ENCODE peak calls at places on chromosomes 16 and 17, in five cellular contexts. O is non-pigmented ciliary epithelial cell; V is stimulated activated CD4-positive, alpha-beta T cell treated with anti-CD3 and anti-CD28 coated beads, Interleukin-4, amount 100 ng/mL, for 24 hours; K is NCI-H1105; H is HTR-8/SVneo. I is an unnamed sample.

GRCh38 chr17:32281011-32281451 is 15.4 kb downstream of the RHBDL3 start:
- DNase-seq in O (no peak), V (no peak), K (peak), H (no peak), I (no peak)

GRCh38 chr17:47957591-47958490 is at the start of gene PRR15L:
- DNase-seq in O (no peak), V (no peak), K (peak), H (no peak), I (no peak)

GRCh38 chr17:45336390-45337182 is 19.8 kb upstream of the MAP3K14 start:
- DNase-seq in O (no peak), V (no peak), K (no peak), H (no peak), I (no peak)

GRCh38 chr17:79993390-79994221 is 42.1 kb downstream of the TBC1D16 start:
- DNase-seq in O (peak), V (peak), K (no peak), H (no peak), I (no peak)

GRCh38 chr16:70738083-70738977 is 52.5 kb upstream of the MTSS2 start:
- DNase-seq in O (no peak), V (peak), K (no peak), H (peak), I (peak)

GRCh38 chr17:38415250-38416194 is 12.7 kb upstream of the ARHGAP23 start:
- DNase-seq in O (no peak), V (no peak), K (peak), H (no peak), I (no peak)

GRCh38 chr17:78995761-78996451 is 13.7 kb downstream of the CANT1 start:
- DNase-seq in O (no peak), V (no peak), K (no peak), H (no peak), I (no peak)

GRCh38 chr17:2289878-2290478 is 13.6 kb downstream of the SMG6 start:
- DNase-seq in O (no peak), V (no peak), K (no peak), H (no peak), I (no peak)

GRCh38 chr17:57519199-57519598 is 225.9 kb downstream of the CCDC182 start:
- DNase-seq in O (no peak), V (no peak), K (no peak), H (peak), I (no peak)

GRCh38 chr17:72118588-72119279 is 2.1 kb upstream of the SOX9 start:
- DNase-seq in O (no peak), V (peak), K (peak), H (peak), I (peak)

I was measured in HFF-Myc.